ENCODE peak calls at places on chromosomes 11 and 22, in ten cellular contexts. H, Z, B, F, U, O, A, E, L and J are unnamed samples.

GRCh38 chr22:21761086-21761485 is 25.5 kb upstream of the YPEL1 start:
- DNase-seq in L (no peak), F (no peak), H (no peak), B (no peak), O (no peak), U (no peak), A (no peak), Z (no peak), E (no peak), J (no peak)

GRCh38 chr11:77151804-77152513 is 23.9 kb downstream of the MYO7A start:
- DNase-seq in B (peak), L (no peak), A (peak), Z (peak), U (no peak), E (no peak), F (no peak), O (no peak), H (no peak), J (no peak)

GRCh38 chr11:120097721-120098385 is 40.1 kb downstream of the TRIM29 start:
- DNase-seq in B (no peak), H (no peak), E (no peak), Z (no peak), U (peak), F (no peak), A (no peak), O (no peak), L (no peak), J (no peak)

GRCh38 chr11:2569321-2569721 is 124.5 kb downstream of the KCNQ1 start:
- DNase-seq in A (no peak), H (no peak), U (no peak), F (no peak), L (no peak), O (no peak), B (peak), Z (no peak), E (no peak), J (no peak)

GRCh38 chr22:28029201-28029948 is 110.3 kb upstream of the PITPNB start:
- DNase-seq in A (peak), F (no peak), H (peak), B (peak), U (no peak), E (peak), O (no peak), Z (no peak), L (no peak), J (peak)

GRCh38 chr22:20786536-20786979 is 12.6 kb downstream of the SERPIND1 start:
- DNase-seq in F (no peak), B (no peak), L (no peak), H (no peak), U (no peak), Z (no peak), O (no peak), A (no peak), E (no peak), J (no peak)

GRCh38 chr11:133946541-133947297 is 10.0 kb downstream of the IGSF9B start:
- DNase-seq in U (no peak), H (peak), O (no peak), B (no peak), A (no peak), Z (peak), L (no peak), E (no peak), F (no peak), J (no peak)

GRCh38 chr11:34044664-34045485 is 6.7 kb upstream of the CAPRIN1 start:
- DNase-seq in L (no peak), Z (no peak), E (no peak), F (peak), H (no peak), O (no peak), U (peak), A (no peak), B (peak), J (no peak)

GRCh38 chr11:117316197-117316961 is at the start of gene BACE1:
- DNase-seq in F (peak), H (peak), Z (no peak), L (peak), O (no peak), U (peak), B (peak), A (peak), E (peak), J (peak)

GRCh38 chr11:8934735-8935478 is 2.2 kb upstream of the C11orf16 start:
- DNase-seq in F (no peak), E (no peak), Z (no peak), O (no peak), A (no peak), U (no peak), H (no peak), L (no peak), B (peak), J (no peak)

GRCh38 chr11:59705281-59705680 is 8.4 kb downstream of the OR10V1 start:
- DNase-seq in L (no peak), O (no peak), B (no peak), F (no peak), H (no peak), U (no peak), A (no peak), E (no peak), Z (no peak), J (no peak)

GRCh38 chr11:66639066-66639813 is 737 bp downstream of the RBM4 start:
- DNase-seq in L (no peak), U (no peak), F (no peak), A (no peak), O (no peak), H (no peak), Z (peak), B (peak), E (no peak), J (no peak)

GRCh38 chr22:22745225-22746060 is 101.0 kb downstream of the GGTLC2 start:
- DNase-seq in O (no peak), E (no peak), B (peak), F (peak), A (peak), Z (no peak), H (no peak), U (no peak), L (no peak), J (peak)

GRCh38 chr22:38567531-38568245 is 2.3 kb downstream of the DMC1 start:
- DNase-seq in L (no peak), E (no peak), B (peak), Z (no peak), F (no peak), U (no peak), A (no peak), O (no peak), H (no peak), J (no peak)

GRCh38 chr22:21444701-21445436 is 22.3 kb upstream of the TMEM191C start:
- DNase-seq in L (no peak), Z (no peak), O (no peak), U (peak), E (peak), F (no peak), H (no peak), B (no peak), A (peak), J (peak)

GRCh38 chr11:34036456-34036855 is 15.1 kb upstream of the CAPRIN1 start:
- DNase-seq in Z (no peak), F (no peak), L (no peak), H (no peak), B (no peak), U (no peak), E (no peak), A (no peak), O (no peak), J (no peak)

GRCh38 chr11:19458231-19458630 is 217.5 kb upstream of the E2F8 start:
- DNase-seq in Z (no peak), H (no peak), U (no peak), F (no peak), L (no peak), A (no peak), E (no peak), B (no peak), O (no peak), J (no peak)

GRCh38 chr11:103609117-103610066 is 427.0 kb upstream of the DDI1 start:
- DNase-seq in E (no peak), L (no peak), A (no peak), F (peak), H (no peak), O (no peak), Z (no peak), B (peak), U (no peak), J (no peak)

GRCh38 chr11:126588630-126589491 is 233.4 kb downstream of the ST3GAL4 start:
- DNase-seq in F (no peak), O (no peak), A (no peak), E (no peak), H (peak), Z (no peak), U (no peak), B (no peak), L (no peak), J (no peak)

GRCh38 chr11:75105462-75105925 is 8.8 kb upstream of the OR2AT4 start:
- DNase-seq in U (no peak), O (no peak), B (no peak), E (no peak), A (no peak), F (peak), H (peak), L (no peak), Z (no peak), J (no peak)

GRCh38 chr11:111561801-111562325 is 21.3 kb downstream of the LAYN start:
- DNase-seq in H (no peak), Z (no peak), O (no peak), U (no peak), F (no peak), A (no peak), L (no peak), E (no peak), B (peak), J (no peak)